ENCODE peak calls at places on chromosome 7, in seven cellular contexts. R, K, U, S, O, Q and X are unnamed samples.

GRCh38 chr7:157952050-157952667 is 615.4 kb downstream of the DNAJB6 start:
- DNase-seq in S (no peak), K (no peak), O (no peak), Q (no peak), R (no peak), U (no peak), X (no peak)

GRCh38 chr7:101315336-101315735 is 6.3 kb downstream of the IFT22 start:
- DNase-seq in U (no peak), O (no peak), Q (peak; percentile 50), K (peak; percentile 54), R (peak; percentile 61), S (no peak), X (no peak)

GRCh38 chr7:102260856-102261255 is 25.8 kb upstream of the SH2B2 start:
- DNase-seq in R (no peak), O (no peak), K (no peak), Q (peak; percentile 65), U (no peak), S (no peak), X (no peak)

GRCh38 chr7:129642871-129643515 is 31.5 kb downstream of the NRF1 start:
- DNase-seq in R (no peak), Q (no peak), O (no peak), S (no peak), K (no peak), U (no peak), X (no peak)

GRCh38 chr7:133837248-133837647 is 289.9 kb upstream of the LRGUK start:
- DNase-seq in U (no peak), K (no peak), R (no peak), O (no peak), Q (no peak), S (no peak), X (no peak)

GRCh38 chr7:36600869-36601530 is 123.3 kb downstream of the AOAH start:
- DNase-seq in S (no peak), R (no peak), U (peak; percentile 66), K (no peak), O (no peak), Q (peak; percentile 49), X (no peak)

GRCh38 chr7:26480166-26480565 is 188.5 kb downstream of the SNX10 start:
- DNase-seq in S (no peak), Q (no peak), K (no peak), R (no peak), U (no peak), O (no peak), X (no peak)

GRCh38 chr7:113289140-113289740 is 170.9 kb upstream of the SMIM30 start:
- DNase-seq in Q (peak; percentile 44), K (peak; percentile 48), S (peak; percentile 10), U (no peak), O (no peak), R (peak; percentile 18), X (peak; percentile 34)

GRCh38 chr7:116610210-116610609 is 61.8 kb upstream of the MET start:
- DNase-seq in K (no peak), O (peak; percentile 29), U (no peak), R (no peak), S (no peak), Q (peak; percentile 71), X (no peak)

GRCh38 chr7:47561715-47562446 is 20.0 kb downstream of the TNS3 start:
- DNase-seq in U (no peak), K (peak; percentile 15), S (no peak), R (no peak), Q (no peak), O (no peak), X (no peak)

GRCh38 chr7:151767557-151767956 is 109.4 kb downstream of the PRKAG2 start:
- DNase-seq in S (no peak), K (no peak), O (no peak), U (no peak), R (no peak), Q (no peak), X (no peak)

GRCh38 chr7:120033114-120033513 is 239.9 kb upstream of the KCND2 start:
- DNase-seq in O (no peak), K (no peak), U (no peak), S (no peak), Q (peak; percentile 69), R (no peak), X (no peak)

GRCh38 chr7:99392046-99392445 is 16.4 kb downstream of the PDAP1 start:
- DNase-seq in R (no peak), O (no peak), K (no peak), Q (no peak), S (no peak), U (no peak), X (no peak)

GRCh38 chr7:79822620-79823240 is 311.9 kb upstream of the GNAI1 start:
- DNase-seq in K (no peak), U (no peak), Q (no peak), O (no peak), R (no peak), S (no peak), X (no peak)

GRCh38 chr7:106618480-106618879 is 42.5 kb downstream of the CCDC71L start:
- DNase-seq in Q (peak; percentile 50), S (no peak), U (no peak), R (no peak), O (no peak), K (no peak), X (no peak)

GRCh38 chr7:38798552-38799267 is 110.3 kb downstream of the VPS41 start:
- DNase-seq in K (no peak), S (no peak), U (no peak), Q (no peak), O (no peak), R (no peak), X (no peak)

GRCh38 chr7:135512135-135512887 is 2.4 kb upstream of the CNOT4 start:
- DNase-seq in R (peak; percentile 62), Q (peak; percentile 58), O (no peak), U (no peak), K (peak; percentile 44), S (peak; percentile 59), X (no peak)

GRCh38 chr7:73703225-73703624 is 16.2 kb downstream of the STX1A start:
- DNase-seq in R (no peak), U (no peak), K (no peak), S (no peak), Q (no peak), O (no peak), X (no peak)

GRCh38 chr7:50801907-50802306 is 19.2 kb upstream of the GRB10 start:
- DNase-seq in O (no peak), Q (no peak), U (no peak), R (no peak), K (no peak), S (no peak), X (no peak)

GRCh38 chr7:11261470-11261869 is 287.8 kb downstream of the PHF14 start:
- DNase-seq in Q (peak; percentile 3), R (no peak), O (no peak), S (no peak), U (no peak), K (no peak), X (no peak)

GRCh38 chr7:234041-234711 is 41.8 kb downstream of the FAM20C start:
- DNase-seq in K (no peak), Q (peak; percentile 54), O (peak; percentile 29), R (no peak), U (no peak), S (no peak), X (no peak)

GRCh38 chr7:5396542-5396941 is 27.1 kb downstream of the TNRC18 start:
- DNase-seq in O (no peak), Q (no peak), S (no peak), R (peak; percentile 80), U (no peak), K (no peak), X (no peak)
- TF ChIP-seq CTCF in O (no peak), Q (no peak), S (no peak), R (peak; percentile 56), U (no peak), K (no peak), X (no peak)

GRCh38 chr7:143395187-143396149 is 13.2 kb downstream of the EPHA1 start:
- DNase-seq in R (no peak), K (no peak), O (no peak), U (no peak), Q (no peak), S (no peak), X (no peak)
- TF ChIP-seq CTCF in R (no peak), K (peak; percentile 15), O (no peak), U (peak; percentile 3), Q (peak; percentile 33), S (no peak), X (peak; percentile 3)

GRCh38 chr7:121449304-121449703 is 53.2 kb upstream of the FAM3C start:
- DNase-seq in K (no peak), O (no peak), R (no peak), U (no peak), Q (no peak), S (no peak), X (no peak)
- TF ChIP-seq CTCF in K (no peak), O (no peak), R (no peak), U (no peak), Q (no peak), S (peak; percentile 14), X (no peak)

DNA sequence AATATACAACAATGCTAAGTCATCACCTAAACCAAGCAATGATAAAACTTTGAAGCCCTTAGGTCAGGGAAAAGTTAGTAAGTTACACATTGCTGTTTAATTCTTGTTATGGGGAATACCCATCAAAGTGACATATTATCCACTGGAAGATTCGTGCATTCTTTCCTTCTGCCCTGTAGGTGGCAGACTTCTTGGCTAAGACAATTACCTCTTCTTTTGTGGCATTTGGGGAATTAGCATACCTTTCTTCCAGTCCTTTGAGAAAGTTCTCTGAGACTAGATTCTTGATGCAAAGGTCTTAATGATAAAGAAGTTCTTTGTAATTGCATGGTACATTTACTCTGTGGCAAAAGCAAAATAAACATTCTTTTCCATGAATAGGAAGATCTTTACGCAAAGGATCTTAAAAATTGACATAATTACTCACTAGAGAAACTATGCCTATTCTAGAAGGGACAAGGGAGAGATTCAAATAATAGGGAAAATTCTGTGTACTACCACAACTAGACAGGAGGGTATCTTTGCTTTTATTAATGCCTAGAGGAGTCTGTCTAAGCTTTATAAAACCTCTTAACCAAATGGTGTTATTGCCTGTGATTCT is 395.9 kb downstream of the GRM8 start:
- DNase-seq in O (no peak), R (peak; percentile 32), U (no peak), S (no peak), K (no peak), Q (peak; percentile 3), X (no peak)
- TF ChIP-seq CTCF in O (no peak), R (peak; percentile 48), U (peak; percentile 68), S (peak; percentile 54), K (peak; percentile 52), Q (peak; percentile 51), X (no peak)

GRCh38 chr7:71752171-71752935 is 620.4 kb downstream of the GALNT17 start:
- DNase-seq in K (peak; percentile 72), U (no peak), S (no peak), Q (no peak), R (peak; percentile 61), O (no peak), X (no peak)
- TF ChIP-seq CTCF in K (peak; percentile 85), U (peak; percentile 36), S (peak; percentile 91), Q (peak; percentile 56), R (peak; percentile 72), O (peak; percentile 50), X (peak; percentile 42)

GRCh38 chr7:22586806-22587180 is 86.8 kb upstream of the STEAP1B start:
- DNase-seq in S (no peak), R (no peak), K (no peak), O (no peak), Q (no peak), U (no peak), X (no peak)
- TF ChIP-seq CTCF in S (peak; percentile 46), R (no peak), K (peak; percentile 67), O (peak; percentile 63), Q (peak; percentile 55), U (peak; percentile 53), X (peak; percentile 49)